ENCODE peak calls at places on chromosomes 16 and 17, in seven cellular contexts. J, A, P, Q, O, K and T are unnamed samples.

GRCh38 chr17:33272438-33272837 is 20.7 kb downstream of the ASIC2 start:
- DNase-seq in J (no peak), A (no peak), P (no peak), Q (no peak), O (no peak), K (no peak), T (no peak)

GRCh38 chr16:83728518-83728917 is 79.3 kb upstream of the HSBP1 start:
- DNase-seq in J (no peak), A (no peak), P (no peak), Q (no peak), O (no peak), K (no peak), T (no peak)

GRCh38 chr17:73595068-73595865 is 49.0 kb downstream of the SDK2 start:
- DNase-seq in J (no peak), A (peak; percentile 25), P (no peak), Q (no peak), O (no peak), K (no peak), T (peak; percentile 5)

GRCh38 chr16:457732-458400 is 32.4 kb downstream of the RAB11FIP3 start:
- DNase-seq in J (no peak), A (no peak), P (peak; percentile 61), Q (no peak), O (no peak), K (no peak), T (peak; percentile 40)

GRCh38 chr17:69223809-69224208 is 4.8 kb downstream of the ABCA10 start:
- DNase-seq in J (no peak), A (no peak), P (peak; percentile 81), Q (no peak), O (peak; percentile 69), K (no peak), T (no peak)

GRCh38 chr17:30921544-30922196 is at the start of gene ADAP2:
- DNase-seq in J (no peak), A (peak; percentile 74), P (no peak), Q (no peak), O (no peak), K (no peak), T (no peak)

GRCh38 chr17:65455972-65456343 is 105.5 kb downstream of the AXIN2 start:
- DNase-seq in J (no peak), A (peak; percentile 15), P (peak; percentile 48), Q (peak; percentile 9), O (peak; percentile 32), K (no peak), T (no peak)

GRCh38 chr17:48961516-48962233 is 6.7 kb downstream of the GIP start:
- DNase-seq in J (no peak), A (no peak), P (peak; percentile 52), Q (no peak), O (peak; percentile 64), K (no peak), T (no peak)

GRCh38 chr16:6125483-6126259 is 1028.1 kb upstream of the EEF2KMT start:
- DNase-seq in J (no peak), A (no peak), P (no peak), Q (no peak), O (no peak), K (no peak), T (no peak)

GRCh38 chr17:59004338-59005111 is 102.2 kb downstream of the TRIM37 start:
- DNase-seq in J (peak; percentile 49), A (peak; percentile 48), P (peak; percentile 78), Q (peak; percentile 68), O (peak; percentile 76), K (no peak), T (peak; percentile 49)

GRCh38 chr16:87017388-87018012 is 299.7 kb downstream of the C16orf95 start:
- DNase-seq in J (no peak), A (no peak), P (peak; percentile 83), Q (no peak), O (peak; percentile 68), K (peak; percentile 88), T (peak; percentile 56)

GRCh38 chr17:47785538-47786123 is 36.0 kb downstream of the OSBPL7 start:
- DNase-seq in J (no peak), A (no peak), P (peak; percentile 50), Q (no peak), O (peak; percentile 30), K (no peak), T (no peak)

GRCh38 chr17:60311936-60312335 is 80.0 kb downstream of the USP32 start:
- DNase-seq in J (no peak), A (no peak), P (peak; percentile 76), Q (no peak), O (peak; percentile 86), K (no peak), T (no peak)

GRCh38 chr16:56897026-56897799 is 32.2 kb downstream of the SLC12A3 start:
- DNase-seq in J (no peak), A (no peak), P (no peak), Q (no peak), O (no peak), K (no peak), T (no peak)

GRCh38 chr16:49398761-49399160 is 25.2 kb downstream of the C16orf78 start:
- DNase-seq in J (no peak), A (no peak), P (no peak), Q (no peak), O (no peak), K (no peak), T (no peak)

GRCh38 chr17:66682293-66682692 is 152.6 kb upstream of the CACNG5 start:
- DNase-seq in J (no peak), A (peak; percentile 19), P (no peak), Q (no peak), O (peak; percentile 22), K (no peak), T (no peak)